ENCODE peak calls at places on chromosomes 3 and 15, in seven cellular contexts. N is cardiac fibroblast, M is neural progenitor cell, F is astrocyte of the spinal cord, S is fibroblast of pulmonary artery, H is adrenal gland, L is fibroblast of lung. Z is an unnamed sample.

GRCh38 chr3:195597848-195598247 is 14.1 kb upstream of the APOD start:
- DNase-seq in N (peak; percentile 10), M (no peak), F (no peak), S (peak; percentile 78), H (peak; percentile 31), L (no peak), Z (no peak)

GRCh38 chr3:197854596-197855343 is 63.7 kb downstream of the LRCH3 start:
- DNase-seq in N (peak; percentile 93), M (peak; percentile 52), F (peak; percentile 98), S (peak; percentile 91), H (no peak), L (peak; percentile 95), Z (peak; percentile 13)

GRCh38 chr15:53978248-53978906 is at the start of gene UNC13C:
- DNase-seq in N (no peak), M (peak; percentile 51), F (no peak), S (no peak), H (peak; percentile 48), L (no peak), Z (no peak)

GRCh38 chr3:182979719-182980191 is 583 bp downstream of the DCUN1D1 start:
- DNase-seq in N (no peak), M (peak; percentile 74), F (peak; percentile 17), S (no peak), H (no peak), L (peak; percentile 19), Z (no peak)

GRCh38 chr15:62886431-62887071 is 156.0 kb upstream of the TPM1 start:
- DNase-seq in N (peak; percentile 65), M (peak; percentile 69), F (peak; percentile 85), S (peak; percentile 48), H (no peak), L (peak; percentile 73), Z (no peak)

GRCh38 chr3:146577662-146578061 is 27.5 kb downstream of the PLSCR5 start:
- DNase-seq in N (peak; percentile 84), M (peak; percentile 29), F (peak; percentile 75), S (peak; percentile 88), H (no peak), L (peak; percentile 50), Z (no peak)

GRCh38 chr3:177195242-177195940 is 1.9 kb downstream of the TBL1XR1 start:
- DNase-seq in N (peak; percentile 47), M (peak; percentile 40), F (peak; percentile 44), S (peak; percentile 48), H (no peak), L (peak; percentile 62), Z (no peak)

GRCh38 chr3:124832782-124833709 is 54.1 kb downstream of the ITGB5 start:
- DNase-seq in N (peak; percentile 84), M (no peak), F (peak; percentile 88), S (peak; percentile 82), H (no peak), L (peak; percentile 95), Z (peak; percentile 83)

GRCh38 chr15:90419738-90420487 is 31.9 kb downstream of the IQGAP1 start:
- DNase-seq in N (peak; percentile 87), M (no peak), F (peak; percentile 88), S (peak; percentile 77), H (no peak), L (peak; percentile 93), Z (peak; percentile 90)

GRCh38 chr3:164459526-164460151 is 618.7 kb downstream of the SI start:
- DNase-seq in N (peak; percentile 18), M (no peak), F (no peak), S (no peak), H (no peak), L (peak; percentile 14), Z (no peak)

GRCh38 chr3:44128057-44128775 is 113.5 kb upstream of the TOPAZ1 start:
- DNase-seq in N (peak; percentile 22), M (peak; percentile 15), F (no peak), S (no peak), H (no peak), L (no peak), Z (no peak)

GRCh38 chr3:9781551-9781950 is 10.7 kb downstream of the TADA3 start:
- DNase-seq in N (no peak), M (no peak), F (no peak), S (no peak), H (no peak), L (no peak), Z (no peak)

GRCh38 chr3:39429466-39429865 is 22.9 kb downstream of the RPSA start:
- DNase-seq in N (no peak), M (no peak), F (no peak), S (no peak), H (no peak), L (no peak), Z (no peak)

GRCh38 chr3:39435006-39435748 is 28.7 kb downstream of the RPSA start:
- DNase-seq in N (no peak), M (no peak), F (no peak), S (no peak), H (peak; percentile 61), L (no peak), Z (no peak)

GRCh38 chr3:39434574-39434973 is 28.1 kb downstream of the RPSA start:
- DNase-seq in N (peak; percentile 35), M (no peak), F (no peak), S (no peak), H (no peak), L (no peak), Z (no peak)

GRCh38 chr3:39432342-39432741 is 25.8 kb downstream of the RPSA start:
- DNase-seq in N (no peak), M (no peak), F (no peak), S (no peak), H (no peak), L (no peak), Z (no peak)

GRCh38 chr3:39433642-39434041 is 27.1 kb downstream of the RPSA start:
- DNase-seq in N (peak; percentile 65), M (no peak), F (peak; percentile 57), S (peak; percentile 67), H (no peak), L (peak; percentile 66), Z (no peak)
- H3K4me3 ChIP-seq in N (no peak overlapping the region), M (no peak overlapping the region), F (no peak overlapping the region), S (no peak overlapping the region), H (no peak overlapping the region), L (no peak overlapping the region), Z (no peak overlapping the region)

GRCh38 chr3:11653298-11654055 is 9.8 kb upstream of the VGLL4 start:
- DNase-seq in N (no peak), M (peak; percentile 40), F (no peak), S (no peak), H (no peak), L (no peak), Z (no peak)
- TF ChIP-seq CTCF in N (no peak), M (peak; percentile 35), F (no peak), S (no peak), H (no peak), L (peak; percentile 3), Z (no peak)

GRCh38 chr3:175941352-175941751 is 1082.2 kb downstream of the NAALADL2 start:
- DNase-seq in N (peak; percentile 21), M (peak; percentile 25), F (no peak), S (peak; percentile 8), H (no peak), L (no peak), Z (no peak)
- H3K4me3 ChIP-seq in N (no peak overlapping the region), M (no peak overlapping the region), F (no peak overlapping the region), S (no peak overlapping the region), H (no peak overlapping the region), L (no peak overlapping the region), Z (no peak overlapping the region)

DNA sequence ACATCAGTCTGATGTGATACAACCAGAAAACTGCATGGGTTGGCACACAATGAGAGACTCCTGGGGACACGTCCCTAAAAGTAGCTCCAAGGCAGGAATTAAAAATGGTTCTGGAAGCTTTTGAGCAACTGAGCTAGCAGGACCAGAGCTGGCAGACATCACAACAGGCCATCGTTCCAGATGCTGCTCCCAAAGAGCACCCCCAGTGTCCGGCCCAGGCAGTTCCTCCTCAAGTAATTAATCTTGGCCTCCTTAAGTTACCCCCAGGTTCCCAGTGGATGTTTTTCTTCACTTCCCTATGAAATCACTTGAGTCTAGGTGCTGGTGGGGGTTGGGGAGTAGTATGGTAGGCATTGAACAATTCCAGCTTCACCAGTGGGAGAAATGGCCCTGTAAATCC is 711.6 kb downstream of the MECOM start:
- DNase-seq in N (no peak), M (no peak), F (no peak), S (no peak), H (no peak), L (no peak), Z (no peak)
- TF ChIP-seq CTCF in N (no peak), M (peak; percentile 6), F (no peak), S (no peak), H (no peak), L (no peak), Z (no peak)